ENCODE peak calls at places on chromosomes 3 and 15, in seven cellular contexts. T is AG09319, S is HFFc6, W is psoas muscle, D is bronchial epithelial cell, V is WTC11, Y is astrocyte of the spinal cord. L is an unnamed sample.

GRCh38 chr15:61047783-61048182 is 181.3 kb downstream of the RORA start:
- DNase-seq in V (no peak), T (no peak), Y (no peak), D (peak; percentile 7), S (no peak), W (no peak), L (no peak)

GRCh38 chr3:12755754-12756153 is 3.3 kb downstream of the TMEM40 start:
- DNase-seq in Y (no peak), S (no peak), T (no peak), W (no peak), V (no peak), D (no peak), L (no peak)

GRCh38 chr15:69016021-69016595 is 1.6 kb downstream of the NOX5 start:
- DNase-seq in Y (no peak), W (no peak), V (no peak), T (no peak), S (no peak), D (no peak), L (no peak)

GRCh38 chr3:150393745-150394144 is 14.4 kb upstream of the TSC22D2 start:
- DNase-seq in S (no peak), V (no peak), T (no peak), D (no peak), W (no peak), Y (no peak), L (no peak)

GRCh38 chr3:126129408-126129891 is 45.5 kb upstream of the SLC41A3 start:
- DNase-seq in S (peak; percentile 38), V (peak; percentile 8), D (no peak), Y (no peak), W (peak; percentile 52), T (no peak), L (no peak)

GRCh38 chr3:81743096-81744025 is 18.1 kb downstream of the GBE1 start:
- DNase-seq in W (no peak), T (peak; percentile 93), Y (peak; percentile 96), D (peak; percentile 94), S (peak; percentile 97), V (no peak), L (peak; percentile 89)

GRCh38 chr3:177211503-177212277 is 14.4 kb upstream of the TBL1XR1 start:
- DNase-seq in D (peak; percentile 87), W (no peak), Y (no peak), T (no peak), S (no peak), V (no peak), L (no peak)

GRCh38 chr3:12142476-12142875 is 16.2 kb downstream of the TIMP4 start:
- DNase-seq in T (no peak), D (no peak), V (no peak), S (no peak), Y (no peak), W (no peak), L (no peak)

GRCh38 chr15:28994830-28995180 is 109.0 kb downstream of the APBA2 start:
- DNase-seq in D (no peak), W (no peak), Y (no peak), T (no peak), S (no peak), V (no peak), L (no peak)

GRCh38 chr15:40857601-40858351 is 13.9 kb downstream of the SPINT1 start:
- DNase-seq in V (peak; percentile 88), Y (peak; percentile 53), S (peak; percentile 50), W (peak; percentile 72), T (no peak), D (peak; percentile 70), L (peak; percentile 29)

GRCh38 chr3:14137445-14137844 is 12.6 kb downstream of the TMEM43 start:
- DNase-seq in V (peak; percentile 3), W (no peak), D (peak; percentile 65), Y (no peak), T (no peak), S (no peak), L (no peak)

GRCh38 chr3:175422744-175423143 is 563.6 kb downstream of the NAALADL2 start:
- DNase-seq in W (no peak), Y (no peak), V (no peak), S (no peak), D (peak; percentile 35), T (no peak), L (no peak)
- TF ChIP-seq CTCF in W (no peak), Y (no peak), V (no peak), S (peak; percentile 19), D (no peak), T (no peak), L (no peak)

DNA sequence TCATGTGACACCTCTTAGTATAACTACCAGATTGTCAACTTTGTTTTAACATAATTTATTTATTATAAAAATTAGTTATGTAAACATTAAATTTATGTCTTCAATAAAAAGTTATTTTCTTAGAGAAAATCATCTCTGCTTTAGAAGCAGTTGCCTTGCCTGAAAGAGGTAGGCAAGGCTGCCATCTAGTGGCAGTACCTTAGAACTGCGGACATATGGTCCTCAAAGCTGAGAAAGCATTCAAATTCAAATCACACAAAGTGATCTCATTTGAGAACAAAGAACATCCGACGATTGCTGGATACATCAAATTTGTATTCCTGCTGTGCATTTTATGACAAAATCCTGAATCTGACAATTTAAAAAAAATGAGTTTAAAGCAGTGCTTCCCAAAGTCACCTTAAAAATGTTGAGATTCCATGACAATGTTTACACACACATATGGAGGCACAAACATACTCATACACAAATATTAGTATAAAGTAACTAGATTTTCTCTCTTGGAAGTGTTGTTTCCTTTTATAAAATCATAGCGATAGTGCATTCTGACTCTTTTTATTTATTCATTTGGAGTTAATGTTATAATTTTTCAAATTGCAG is 617.4 kb downstream of the CADM2 start:
- DNase-seq in Y (peak; percentile 81), D (peak; percentile 56), W (peak; percentile 28), T (peak; percentile 8), V (peak; percentile 75), S (peak; percentile 26), L (peak; percentile 59)
- TF ChIP-seq CTCF in Y (peak; percentile 84), D (peak; percentile 64), W (peak; percentile 94), T (peak; percentile 85), V (peak; percentile 52), S (peak; percentile 95), L (peak; percentile 86)

GRCh38 chr3:31695280-31696008 is 162.7 kb downstream of the STT3B start:
- DNase-seq in D (no peak), T (no peak), Y (no peak), V (peak; percentile 25), W (no peak), S (no peak), L (no peak)
- TF ChIP-seq CTCF in D (peak; percentile 42), T (peak; percentile 1), Y (peak; percentile 25), V (peak; percentile 43), W (no peak), S (peak; percentile 72), L (peak; percentile 30)

GRCh38 chr3:169150874-169151273 is 512.6 kb downstream of the MECOM start:
- DNase-seq in V (no peak), W (no peak), S (no peak), Y (no peak), T (no peak), D (no peak), L (no peak)

GRCh38 chr3:169147246-169148008 is 516.1 kb downstream of the MECOM start:
- DNase-seq in D (peak; percentile 69), V (peak; percentile 77), S (peak; percentile 47), W (peak; percentile 13), T (peak; percentile 11), Y (peak; percentile 76), L (peak; percentile 40)

GRCh38 chr3:169150343-169150742 is 513.2 kb downstream of the MECOM start:
- DNase-seq in D (no peak), S (no peak), V (no peak), Y (no peak), W (no peak), T (no peak), L (no peak)

GRCh38 chr3:169148448-169149348 is 514.8 kb downstream of the MECOM start:
- DNase-seq in Y (peak; percentile 10), W (no peak), T (no peak), V (no peak), D (peak; percentile 39), S (no peak), L (no peak)

GRCh38 chr3:169149349-169149890 is 514.1 kb downstream of the MECOM start:
- DNase-seq in V (peak; percentile 89), W (peak; percentile 72), T (peak; percentile 63), D (peak; percentile 78), S (peak; percentile 74), Y (peak; percentile 88), L (peak; percentile 76)
- TF ChIP-seq CTCF in V (peak; percentile 72), W (peak; percentile 83), T (peak; percentile 81), D (peak; percentile 92), S (peak; percentile 89), Y (peak; percentile 84), L (peak; percentile 80)

DNA sequence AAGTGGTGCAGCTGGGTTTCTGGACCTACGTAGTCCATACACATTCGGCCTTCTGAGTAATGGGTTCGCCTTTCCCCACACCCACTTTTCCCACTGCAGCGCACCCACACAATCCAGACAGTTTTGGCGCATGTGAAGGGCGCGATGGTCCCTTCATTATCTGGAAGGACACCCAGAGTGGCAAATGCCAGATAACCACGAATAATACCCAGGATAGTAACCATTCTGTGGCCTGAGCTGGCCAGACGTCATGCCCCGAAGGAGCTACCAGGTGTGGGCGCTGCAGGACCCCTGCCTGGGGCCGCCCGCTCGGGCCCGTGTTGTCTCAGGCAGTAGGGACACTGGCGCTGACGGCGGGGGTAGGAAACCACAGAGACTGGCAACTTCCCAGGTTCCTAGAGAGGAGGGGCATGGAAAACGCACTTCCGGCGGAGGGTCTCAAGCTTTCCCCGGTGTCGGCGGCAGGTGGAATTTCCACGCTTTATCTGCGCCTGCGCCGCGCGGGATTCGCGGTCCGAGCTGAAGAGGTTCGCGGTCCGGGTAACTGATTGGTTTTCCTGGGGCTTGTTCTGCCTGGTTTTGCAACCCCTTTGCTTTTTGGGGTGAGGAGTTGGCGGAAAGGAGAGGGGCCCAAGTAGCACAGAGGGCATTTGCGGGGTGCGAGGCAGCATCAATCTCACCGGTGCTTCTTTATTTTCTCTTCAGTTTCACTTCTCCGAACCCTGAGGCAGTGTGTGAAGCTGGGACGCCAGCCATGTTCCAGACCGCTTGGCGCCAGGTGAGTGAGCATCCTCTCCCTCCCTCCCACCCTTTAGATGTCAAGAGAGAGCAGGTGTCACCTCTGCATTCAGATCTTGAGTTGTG is at the start of gene ZNF620:
- DNase-seq in V (peak; percentile 88), W (peak; percentile 75), D (no peak), Y (peak; percentile 54), S (no peak), T (no peak), L (no peak)
- TF ChIP-seq CTCF in V (no peak), W (peak; percentile 28), D (peak; percentile 34), Y (peak; percentile 46), S (peak; percentile 37), T (peak; percentile 35), L (peak; percentile 53)

DNA sequence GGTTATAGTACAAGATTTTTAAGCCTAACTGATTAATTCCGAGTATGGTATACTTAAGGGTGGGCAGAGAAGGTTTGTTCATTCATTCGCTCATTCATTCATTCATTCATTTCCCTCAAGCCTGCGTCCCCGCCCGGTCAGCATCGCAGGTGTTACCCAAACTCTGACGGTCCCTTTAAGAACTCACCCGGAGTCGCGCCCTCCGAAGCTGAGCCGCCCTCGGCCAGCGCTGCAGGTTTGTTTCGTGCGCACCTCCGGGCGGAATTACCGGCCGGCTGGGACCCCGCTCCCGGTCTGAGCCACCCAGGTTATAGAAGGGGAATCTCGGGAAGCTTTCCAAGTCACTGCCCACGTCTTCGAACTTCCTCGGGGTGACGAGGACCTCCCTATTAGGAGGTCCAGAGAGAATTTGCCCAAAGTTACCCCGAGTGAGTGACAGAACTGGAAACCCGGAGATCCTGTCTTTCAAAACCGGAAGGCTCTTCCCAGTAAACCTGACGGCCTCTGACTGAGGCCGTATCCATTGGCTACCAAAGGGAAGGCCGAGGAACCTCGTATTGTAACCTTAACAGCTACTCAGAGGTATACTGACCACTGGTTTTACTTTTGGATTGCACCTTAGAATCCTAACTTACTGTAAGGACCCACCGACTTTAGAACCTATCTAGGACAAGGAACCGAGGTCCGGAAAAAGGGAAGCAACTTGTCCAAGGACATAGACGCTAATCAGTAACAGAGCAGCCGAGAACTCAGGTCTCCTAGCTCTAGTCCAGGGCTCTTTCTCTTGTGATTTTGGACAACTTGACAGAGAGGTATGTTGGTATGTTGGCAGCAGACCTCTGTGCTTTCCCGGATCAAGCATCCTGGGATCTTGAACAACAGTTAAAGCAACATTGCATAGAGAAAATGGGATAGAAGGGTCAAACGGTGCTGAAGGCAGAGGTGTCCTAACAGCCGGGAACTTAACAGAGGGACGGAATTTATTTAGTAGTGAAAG is 744 bp upstream of the DLG1 start:
- DNase-seq in T (no peak), D (peak; percentile 60), S (no peak), Y (peak; percentile 19), W (peak; percentile 39), V (peak; percentile 69), L (no peak)
- TF ChIP-seq CTCF in T (no peak), D (no peak), S (no peak), Y (no peak), W (no peak), V (no peak), L (no peak)

L was measured in astrocyte of the cerebellum.